ENCODE peak calls at places on chromosomes 13 and 19, in seven cellular contexts. One of them, this sample, is unnamed.

GRCh38 chr19:37654525-37654832 is 786 bp downstream of the ZFP30 start:
- DNase-seq in fibroblast of pulmonary artery: peak
- DNase-seq in GM23338: peak
- DNase-seq in upper lobe of right lung: no peak
- DNase-seq in astrocyte of the cerebellum: peak
- DNase-seq in neural progenitor cell: peak
- DNase-seq in GM12865: no peak
- DNase-seq in this sample: no peak

GRCh38 chr13:66154354-66154753 is 1075.8 kb downstream of the PCDH9 start:
- DNase-seq in fibroblast of pulmonary artery: no peak
- DNase-seq in GM23338: no peak
- DNase-seq in upper lobe of right lung: no peak
- DNase-seq in astrocyte of the cerebellum: no peak
- DNase-seq in neural progenitor cell: no peak
- DNase-seq in GM12865: no peak
- DNase-seq in this sample: no peak

GRCh38 chr13:37540228-37540627 is 58.3 kb downstream of the POSTN start:
- DNase-seq in fibroblast of pulmonary artery: no peak
- DNase-seq in GM23338: no peak
- DNase-seq in upper lobe of right lung: no peak
- DNase-seq in astrocyte of the cerebellum: peak
- DNase-seq in neural progenitor cell: no peak
- DNase-seq in GM12865: no peak
- DNase-seq in this sample: no peak

GRCh38 chr13:93151277-93151676 is 75.3 kb upstream of the GPC6 start:
- DNase-seq in fibroblast of pulmonary artery: peak
- DNase-seq in GM23338: no peak
- DNase-seq in upper lobe of right lung: no peak
- DNase-seq in astrocyte of the cerebellum: peak
- DNase-seq in neural progenitor cell: no peak
- DNase-seq in GM12865: no peak
- DNase-seq in this sample: no peak

GRCh38 chr13:113511361-113511760 is 20.9 kb upstream of the DCUN1D2 start:
- DNase-seq in fibroblast of pulmonary artery: no peak
- DNase-seq in GM23338: no peak
- DNase-seq in upper lobe of right lung: no peak
- DNase-seq in astrocyte of the cerebellum: no peak
- DNase-seq in neural progenitor cell: no peak
- DNase-seq in GM12865: no peak
- DNase-seq in this sample: no peak

GRCh38 chr13:29581666-29582065 is 13.8 kb downstream of the SLC7A1 start:
- DNase-seq in fibroblast of pulmonary artery: no peak
- DNase-seq in GM23338: peak
- DNase-seq in upper lobe of right lung: no peak
- DNase-seq in astrocyte of the cerebellum: no peak
- DNase-seq in neural progenitor cell: no peak
- DNase-seq in GM12865: no peak
- DNase-seq in this sample: peak

GRCh38 chr13:77470986-77471385 is 64.5 kb upstream of the SCEL start:
- DNase-seq in fibroblast of pulmonary artery: no peak
- DNase-seq in GM23338: no peak
- DNase-seq in upper lobe of right lung: no peak
- DNase-seq in astrocyte of the cerebellum: no peak
- DNase-seq in neural progenitor cell: no peak
- DNase-seq in GM12865: no peak
- DNase-seq in this sample: no peak

GRCh38 chr13:46607768-46608553 is 55.0 kb downstream of the LRCH1 start:
- DNase-seq in fibroblast of pulmonary artery: no peak
- DNase-seq in GM23338: no peak
- DNase-seq in upper lobe of right lung: no peak
- DNase-seq in astrocyte of the cerebellum: no peak
- DNase-seq in neural progenitor cell: no peak
- DNase-seq in GM12865: peak
- DNase-seq in this sample: no peak

GRCh38 chr19:39342647-39343305 is 555 bp downstream of the SAMD4B start:
- DNase-seq in fibroblast of pulmonary artery: no peak
- DNase-seq in GM23338: peak
- DNase-seq in upper lobe of right lung: peak
- DNase-seq in astrocyte of the cerebellum: no peak
- DNase-seq in neural progenitor cell: peak
- DNase-seq in GM12865: no peak
- DNase-seq in this sample: no peak

GRCh38 chr13:79457948-79458347 is 23.0 kb upstream of the NDFIP2 start:
- DNase-seq in fibroblast of pulmonary artery: peak
- DNase-seq in GM23338: no peak
- DNase-seq in upper lobe of right lung: no peak
- DNase-seq in astrocyte of the cerebellum: no peak
- DNase-seq in neural progenitor cell: no peak
- DNase-seq in GM12865: no peak
- DNase-seq in this sample: no peak

GRCh38 chr13:36685912-36686311 is 12.1 kb downstream of the SERTM1 start:
- DNase-seq in fibroblast of pulmonary artery: peak
- DNase-seq in GM23338: no peak
- DNase-seq in upper lobe of right lung: no peak
- DNase-seq in astrocyte of the cerebellum: no peak
- DNase-seq in neural progenitor cell: no peak
- DNase-seq in GM12865: no peak
- DNase-seq in this sample: no peak

GRCh38 chr19:17435218-17435617 is 13.2 kb downstream of the TMEM221 start:
- DNase-seq in fibroblast of pulmonary artery: no peak
- DNase-seq in GM23338: no peak
- DNase-seq in upper lobe of right lung: no peak
- DNase-seq in astrocyte of the cerebellum: no peak
- DNase-seq in neural progenitor cell: no peak
- DNase-seq in GM12865: no peak
- DNase-seq in this sample: no peak

GRCh38 chr19:8605514-8605913 is 5.0 kb downstream of the ADAMTS10 start:
- DNase-seq in fibroblast of pulmonary artery: no peak
- DNase-seq in GM23338: no peak
- DNase-seq in upper lobe of right lung: no peak
- DNase-seq in astrocyte of the cerebellum: no peak
- DNase-seq in neural progenitor cell: no peak
- DNase-seq in GM12865: no peak
- DNase-seq in this sample: no peak

DNA sequence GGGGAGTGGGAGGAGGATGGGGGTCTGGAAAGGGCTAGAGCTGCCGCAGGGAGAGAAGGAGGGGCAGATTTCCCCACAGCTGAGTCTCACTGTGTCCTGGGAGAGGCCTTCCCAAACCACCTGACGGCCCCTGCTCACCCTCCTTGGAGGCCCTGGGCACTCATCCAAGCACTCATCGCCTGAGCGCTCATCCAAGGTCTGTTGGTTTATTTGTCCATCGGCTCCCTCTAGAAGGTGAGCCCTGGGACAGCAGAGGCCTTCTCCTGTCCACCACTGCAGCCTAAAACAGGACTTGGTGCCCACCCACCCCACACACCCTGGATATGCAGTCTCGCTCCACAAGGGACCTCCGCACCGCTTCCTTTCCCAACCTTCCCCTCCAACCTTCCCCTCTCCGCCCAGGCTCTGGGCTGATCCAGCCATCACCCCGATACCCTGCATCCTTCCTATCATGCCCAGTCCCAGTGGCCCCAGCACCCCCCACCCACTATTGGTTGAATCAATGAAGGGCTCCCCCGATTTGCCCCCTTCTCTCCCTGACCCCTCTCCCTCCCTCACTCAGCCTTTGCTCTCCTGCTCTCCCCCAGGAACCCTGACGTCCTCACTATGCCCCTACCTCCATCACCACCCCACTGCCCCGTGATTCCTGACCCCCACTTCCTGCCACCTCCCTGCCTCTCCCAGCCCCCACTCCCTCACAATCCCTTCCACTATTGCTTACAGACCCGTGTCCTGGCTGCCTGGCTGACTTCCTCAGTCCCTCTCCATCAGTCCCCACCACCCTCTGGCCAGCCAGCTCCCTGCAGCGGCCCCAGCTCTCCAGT is 1.6 kb downstream of the UBXN6 start:
- DNase-seq in fibroblast of pulmonary artery: peak
- DNase-seq in GM23338: no peak
- DNase-seq in upper lobe of right lung: peak
- DNase-seq in astrocyte of the cerebellum: peak
- DNase-seq in neural progenitor cell: peak
- DNase-seq in GM12865: no peak
- DNase-seq in this sample: peak
- TF ChIP-seq CTCF in fibroblast of pulmonary artery: no peak
- TF ChIP-seq CTCF in GM23338: no peak
- TF ChIP-seq CTCF in upper lobe of right lung: no peak
- TF ChIP-seq CTCF in astrocyte of the cerebellum: peak
- TF ChIP-seq CTCF in neural progenitor cell: no peak
- TF ChIP-seq CTCF in GM12865: no peak
- TF ChIP-seq CTCF in this sample: no peak

DNA sequence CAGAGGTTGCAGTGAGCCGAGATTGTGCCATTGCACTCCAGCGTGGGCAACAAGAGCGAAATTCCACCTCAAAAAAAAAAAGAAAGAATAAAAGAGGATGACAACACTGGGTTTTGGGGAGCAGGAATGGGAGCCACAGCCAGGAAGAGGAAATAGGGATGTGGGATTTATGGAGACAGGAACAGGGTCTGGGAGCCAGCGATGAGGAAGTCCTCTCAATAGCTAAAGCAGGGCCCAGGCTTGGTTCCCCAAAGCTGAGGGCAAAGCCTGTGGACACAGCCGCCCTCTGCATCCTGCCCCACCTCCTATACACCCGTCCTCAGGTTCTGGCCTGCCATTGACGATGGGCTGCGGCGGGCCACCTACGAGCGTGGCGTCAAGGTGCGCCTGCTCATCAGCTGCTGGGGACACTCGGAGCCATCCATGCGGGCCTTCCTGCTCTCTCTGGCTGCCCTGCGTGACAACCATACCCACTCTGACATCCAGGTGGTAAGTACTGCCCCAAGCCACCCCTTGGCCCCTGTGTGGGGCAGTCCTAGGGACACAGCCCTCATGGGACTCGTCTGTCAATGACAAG is 13.6 kb downstream of the HIPK4 start:
- DNase-seq in fibroblast of pulmonary artery: no peak
- DNase-seq in GM23338: no peak
- DNase-seq in upper lobe of right lung: no peak
- DNase-seq in astrocyte of the cerebellum: no peak
- DNase-seq in neural progenitor cell: no peak
- DNase-seq in GM12865: no peak
- DNase-seq in this sample: no peak
- TF ChIP-seq CTCF in fibroblast of pulmonary artery: no peak
- TF ChIP-seq CTCF in GM23338: no peak
- TF ChIP-seq CTCF in upper lobe of right lung: no peak
- TF ChIP-seq CTCF in astrocyte of the cerebellum: no peak
- TF ChIP-seq CTCF in neural progenitor cell: no peak
- TF ChIP-seq CTCF in GM12865: no peak
- TF ChIP-seq CTCF in this sample: no peak

GRCh38 chr19:47377801-47378200 is 28.7 kb downstream of the DHX34 start:
- DNase-seq in fibroblast of pulmonary artery: no peak
- DNase-seq in GM23338: no peak
- DNase-seq in upper lobe of right lung: no peak
- DNase-seq in astrocyte of the cerebellum: no peak
- DNase-seq in neural progenitor cell: no peak
- DNase-seq in GM12865: no peak
- DNase-seq in this sample: no peak
- TF ChIP-seq CTCF in fibroblast of pulmonary artery: no peak
- TF ChIP-seq CTCF in GM23338: peak
- TF ChIP-seq CTCF in upper lobe of right lung: no peak
- TF ChIP-seq CTCF in astrocyte of the cerebellum: no peak
- TF ChIP-seq CTCF in neural progenitor cell: no peak
- TF ChIP-seq CTCF in GM12865: no peak
- TF ChIP-seq CTCF in this sample: peak

GRCh38 chr19:54030895-54031586 is 32.7 kb downstream of the VSTM1 start:
- DNase-seq in fibroblast of pulmonary artery: peak
- DNase-seq in GM23338: peak
- DNase-seq in upper lobe of right lung: no peak
- DNase-seq in astrocyte of the cerebellum: no peak
- DNase-seq in neural progenitor cell: no peak
- DNase-seq in GM12865: no peak
- DNase-seq in this sample: peak
- TF ChIP-seq CTCF in fibroblast of pulmonary artery: peak
- TF ChIP-seq CTCF in GM23338: peak
- TF ChIP-seq CTCF in upper lobe of right lung: peak
- TF ChIP-seq CTCF in astrocyte of the cerebellum: peak
- TF ChIP-seq CTCF in neural progenitor cell: peak
- TF ChIP-seq CTCF in GM12865: no peak
- TF ChIP-seq CTCF in this sample: peak

GRCh38 chr19:41774515-41774980 is 19.2 kb downstream of the CEACAM6 start:
- DNase-seq in fibroblast of pulmonary artery: no peak
- DNase-seq in GM23338: no peak
- DNase-seq in upper lobe of right lung: no peak
- DNase-seq in astrocyte of the cerebellum: no peak
- DNase-seq in neural progenitor cell: no peak
- DNase-seq in GM12865: no peak
- DNase-seq in this sample: no peak

GRCh38 chr19:41771410-41771809 is 16.1 kb downstream of the CEACAM6 start:
- DNase-seq in fibroblast of pulmonary artery: no peak
- DNase-seq in GM23338: no peak
- DNase-seq in upper lobe of right lung: no peak
- DNase-seq in astrocyte of the cerebellum: no peak
- DNase-seq in neural progenitor cell: no peak
- DNase-seq in GM12865: no peak
- DNase-seq in this sample: no peak

GRCh38 chr19:41776700-41777099 is 19.7 kb upstream of the CEACAM3 start:
- DNase-seq in fibroblast of pulmonary artery: no peak
- DNase-seq in GM23338: no peak
- DNase-seq in upper lobe of right lung: no peak
- DNase-seq in astrocyte of the cerebellum: no peak
- DNase-seq in neural progenitor cell: no peak
- DNase-seq in GM12865: no peak
- DNase-seq in this sample: no peak
- TF ChIP-seq CTCF in fibroblast of pulmonary artery: no peak
- TF ChIP-seq CTCF in GM23338: no peak
- TF ChIP-seq CTCF in upper lobe of right lung: no peak
- TF ChIP-seq CTCF in astrocyte of the cerebellum: no peak
- TF ChIP-seq CTCF in neural progenitor cell: no peak
- TF ChIP-seq CTCF in GM12865: no peak
- TF ChIP-seq CTCF in this sample: no peak

DNA sequence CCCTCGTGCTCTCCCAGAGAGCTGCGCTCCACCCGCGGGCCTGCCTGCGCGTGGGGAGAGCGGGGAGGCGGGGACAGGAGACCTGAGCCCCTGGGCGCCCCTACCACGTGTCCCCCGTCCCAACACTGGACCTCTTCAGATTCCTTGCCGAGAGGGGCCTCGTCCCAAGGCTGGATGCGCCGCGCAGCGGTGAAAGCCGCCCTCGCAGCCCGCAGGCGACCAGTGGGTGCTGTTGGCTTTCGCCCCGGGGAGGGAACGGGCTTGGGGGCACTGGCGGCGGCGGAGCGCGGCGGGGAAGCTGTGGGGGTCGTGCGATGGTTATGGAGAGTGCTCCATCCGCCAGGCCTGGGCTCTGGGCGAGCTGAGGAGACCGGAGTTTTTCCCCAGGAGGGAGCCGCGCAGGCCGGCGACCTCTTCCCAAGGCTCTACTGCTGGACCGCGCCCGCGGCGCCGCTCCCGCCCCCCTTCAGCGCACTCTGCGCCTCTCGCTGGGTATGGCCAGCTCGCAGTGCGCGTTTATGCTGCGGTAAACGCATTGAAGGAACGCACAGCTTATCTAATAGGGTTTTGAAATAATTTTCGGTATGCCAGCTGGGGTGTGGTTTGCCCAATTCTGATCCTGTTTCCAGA is 17.2 kb upstream of the RNF17 start:
- DNase-seq in fibroblast of pulmonary artery: no peak
- DNase-seq in GM23338: peak
- DNase-seq in upper lobe of right lung: no peak
- DNase-seq in astrocyte of the cerebellum: no peak
- DNase-seq in neural progenitor cell: peak
- DNase-seq in GM12865: peak
- DNase-seq in this sample: peak
- TF ChIP-seq CTCF in fibroblast of pulmonary artery: peak
- TF ChIP-seq CTCF in GM23338: peak
- TF ChIP-seq CTCF in upper lobe of right lung: no peak
- TF ChIP-seq CTCF in astrocyte of the cerebellum: peak
- TF ChIP-seq CTCF in neural progenitor cell: peak
- TF ChIP-seq CTCF in GM12865: peak
- TF ChIP-seq CTCF in this sample: peak

This sample was measured in endodermal cell.